ENCODE peak calls at places on chromosomes 1 and 21, in four cellular contexts. D, M, S and V are unnamed samples.

GRCh38 chr1:57019240-57019805 is 53.5 kb upstream of the C8B start:
- DNase-seq in M (no peak), D (no peak), S (no peak), V (no peak)

GRCh38 chr1:32981003-32981909 is 16.6 kb upstream of the RNF19B start:
- DNase-seq in S (peak; percentile 94), M (peak; percentile 88), D (no peak), V (no peak)

GRCh38 chr1:75708910-75709309 is 15.6 kb upstream of the ACADM start:
- DNase-seq in S (no peak), M (peak; percentile 7), D (no peak), V (no peak)

GRCh38 chr1:154352581-154353459 is 27.5 kb downstream of the ATP8B2 start:
- DNase-seq in D (peak; percentile 57), S (peak; percentile 59), M (peak; percentile 82), V (peak; percentile 58)

GRCh38 chr1:28172690-28173150 is 3.8 kb downstream of the PTAFR start:
- DNase-seq in S (peak; percentile 23), M (peak; percentile 74), D (no peak), V (no peak)

GRCh38 chr1:229440821-229441537 is 7.1 kb upstream of the ACTA1 start:
- DNase-seq in D (no peak), S (peak; percentile 87), M (peak; percentile 52), V (no peak)

GRCh38 chr1:174289644-174290310 is 130.5 kb downstream of the RABGAP1L start:
- DNase-seq in D (no peak), S (no peak), M (no peak), V (no peak)

GRCh38 chr1:12163210-12163609 is 3.6 kb upstream of the TNFRSF1B start:
- DNase-seq in M (no peak), D (no peak), S (no peak), V (no peak)

GRCh38 chr1:156452863-156453262 is 47.7 kb downstream of the MEF2D start:
- DNase-seq in S (no peak), M (no peak), D (no peak), V (no peak)

GRCh38 chr21:36209626-36210171 is 53.1 kb downstream of the DOP1B start:
- DNase-seq in M (peak; percentile 51), D (no peak), S (peak; percentile 71), V (no peak)

GRCh38 chr1:29925058-29925457 is 688.7 kb downstream of the PTPRU start:
- DNase-seq in D (no peak), M (no peak), S (no peak), V (no peak)

GRCh38 chr1:234572966-234573365 is 37.0 kb downstream of the IRF2BP2 start:
- DNase-seq in S (no peak), M (no peak), D (no peak), V (no peak)

GRCh38 chr1:14912831-14913230 is 240.7 kb upstream of the TMEM51 start:
- DNase-seq in S (no peak), D (no peak), M (no peak), V (no peak)

GRCh38 chr1:161905269-161905884 is 118.3 kb downstream of the OLFML2B start:
- DNase-seq in S (no peak), M (peak; percentile 36), D (no peak), V (no peak)

GRCh38 chr1:248851390-248851789 is 7.5 kb downstream of the ZNF692 start:
- DNase-seq in D (no peak), M (no peak), S (no peak), V (no peak)

GRCh38 chr1:30668026-30668425 is 55.4 kb downstream of the MATN1 start:
- DNase-seq in S (peak; percentile 36), M (no peak), D (no peak), V (no peak)

GRCh38 chr1:27576846-27577245 is 27.1 kb downstream of the AHDC1 start:
- DNase-seq in M (no peak), S (no peak), D (no peak), V (no peak)

GRCh38 chr1:165841582-165842362 is 14.4 kb downstream of the UCK2 start:
- DNase-seq in M (peak; percentile 21), D (no peak), S (peak; percentile 69), V (no peak)

GRCh38 chr1:4650981-4651380 is 3.4 kb upstream of the AJAP1 start:
- DNase-seq in M (no peak), D (no peak), S (no peak), V (no peak)

GRCh38 chr21:42225571-42226155 is 6.7 kb downstream of the ABCG1 start:
- DNase-seq in M (no peak), S (no peak), D (no peak), V (no peak)

DNA sequence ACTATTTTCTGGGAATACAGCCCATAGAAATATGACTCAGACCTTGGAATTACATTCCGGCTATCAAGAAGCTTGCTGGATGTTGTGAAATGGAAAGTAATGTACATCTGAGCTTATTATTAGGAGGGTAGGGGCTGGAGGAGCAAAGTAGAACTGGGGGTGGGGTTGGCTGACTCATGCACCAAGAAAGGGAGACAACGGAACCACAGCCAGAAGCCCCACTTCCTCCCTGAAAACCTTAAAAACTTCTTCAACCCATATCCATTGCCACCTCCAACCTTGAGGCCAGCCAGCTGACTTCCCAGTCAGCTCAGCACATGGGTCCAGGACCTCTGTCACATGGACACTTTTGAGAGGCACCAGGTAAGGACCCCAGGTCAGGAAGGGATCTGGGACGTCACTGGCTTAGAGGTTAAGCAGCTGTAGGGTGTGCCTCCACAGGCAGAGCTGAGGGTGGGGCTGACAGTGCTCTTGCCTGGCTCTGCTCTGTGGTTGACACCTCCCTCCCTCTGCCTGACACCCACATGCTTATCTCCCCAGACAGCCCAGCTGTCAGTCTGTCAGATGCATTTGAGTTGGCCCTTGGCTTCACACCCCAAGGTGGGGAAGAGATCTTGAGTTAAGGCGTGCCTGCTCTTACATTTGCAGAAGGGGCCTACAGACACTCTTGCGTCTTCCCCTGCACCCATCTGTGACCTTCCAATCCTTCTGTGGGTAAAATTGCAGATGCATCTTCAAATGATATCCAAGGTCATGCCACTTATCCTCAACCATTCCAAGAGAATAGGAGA is 5.7 kb upstream of the ZNF683 start:
- DNase-seq in S (peak; percentile 99), M (peak; percentile 97), D (no peak), V (no peak)
- TF ChIP-seq CTCF in S (no peak), M (no peak), D (no peak), V (no peak)

GRCh38 chr1:31745071-31745897 is 18.9 kb downstream of the ADGRB2 start:
- DNase-seq in M (peak; percentile 76), S (no peak), D (no peak), V (peak; percentile 85)

GRCh38 chr1:31746687-31747086 is 17.5 kb downstream of the ADGRB2 start:
- DNase-seq in S (no peak), M (peak; percentile 43), D (no peak), V (no peak)

GRCh38 chr1:31744165-31744888 is 19.8 kb downstream of the ADGRB2 start:
- DNase-seq in M (no peak), D (no peak), S (no peak), V (no peak)

GRCh38 chr1:31747304-31747703 is 16.8 kb downstream of the ADGRB2 start:
- DNase-seq in D (no peak), S (no peak), M (no peak), V (no peak)

GRCh38 chr1:31745898-31746668 is 18.1 kb downstream of the ADGRB2 start:
- DNase-seq in S (no peak), D (no peak), M (peak; percentile 48), V (no peak)
- H3K4me3 ChIP-seq in S (no peak overlapping the region), D (no peak overlapping the region), M (no peak overlapping the region), V (no peak overlapping the region)

DNA sequence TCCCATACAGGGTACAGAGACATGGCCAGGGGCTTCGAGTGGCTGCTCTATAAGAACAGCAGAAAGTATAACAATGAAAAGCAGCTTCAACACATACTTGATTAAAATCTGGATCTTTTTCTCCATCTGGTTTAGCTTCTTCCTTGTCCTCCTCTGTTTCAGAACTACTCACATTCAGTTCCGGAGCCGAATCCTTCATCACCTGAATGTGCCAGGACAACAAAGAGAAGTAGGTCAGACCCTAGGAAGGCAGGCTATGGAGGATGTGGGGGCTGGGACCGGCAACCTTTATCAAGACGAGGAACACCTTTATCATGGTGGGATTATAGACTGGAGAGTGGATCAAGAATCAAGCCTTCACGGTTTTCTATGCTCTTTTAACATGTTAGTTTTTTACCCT is 32.2 kb upstream of the RAP1GAP start:
- DNase-seq in M (no peak), S (no peak), D (no peak), V (no peak)
- TF ChIP-seq CTCF in M (no peak), S (no peak), D (no peak), V (no peak)

GRCh38 chr1:87129606-87130005 is 199.1 kb upstream of the LMO4 start:
- DNase-seq in M (peak; percentile 58), D (no peak), S (no peak), V (no peak)

GRCh38 chr1:87129038-87129437 is 199.6 kb upstream of the LMO4 start:
- DNase-seq in M (no peak), D (no peak), S (no peak), V (no peak)

GRCh38 chr1:87132664-87133000 is 196.0 kb upstream of the LMO4 start:
- DNase-seq in M (no peak), D (no peak), S (no peak), V (no peak)

GRCh38 chr1:87131809-87132663 is 196.6 kb upstream of the LMO4 start:
- DNase-seq in D (peak; percentile 80), M (peak; percentile 85), S (peak; percentile 70), V (peak; percentile 87)

DNA sequence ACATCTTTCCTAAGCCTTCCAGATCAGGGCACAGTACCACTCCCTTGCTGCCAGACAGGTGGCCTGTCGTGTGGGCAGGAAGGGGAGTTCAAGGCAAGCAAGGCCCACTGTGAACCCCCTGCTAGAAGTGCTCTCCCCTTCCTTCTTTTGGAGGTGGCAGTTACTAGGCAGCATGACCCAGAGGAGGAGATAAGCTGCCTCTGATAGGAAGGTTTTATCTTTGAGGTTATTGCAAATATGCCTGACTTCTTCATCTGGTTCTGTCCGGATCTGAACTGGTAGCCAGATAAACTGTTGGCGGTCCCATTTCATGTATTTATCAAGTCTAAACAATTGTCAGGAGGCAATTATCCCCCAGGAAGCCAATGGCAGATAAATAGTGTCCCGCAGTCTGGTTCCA is 198.2 kb upstream of the LMO4 start:
- DNase-seq in S (no peak), D (no peak), M (no peak), V (no peak)
- H3K4me3 ChIP-seq in S (no peak overlapping the region), D (no peak overlapping the region), M (no peak overlapping the region), V (no peak overlapping the region)